ENCODE peak calls at places on chromosomes 4 and X, in four cellular contexts. H is GM12878, A is HepG2, Q is H1. C is an unnamed sample. For H3K36me3, the result is how much of the 10 kb centered on the place peaks cover.

GRCh38 chr4:77358315-77358928 is 201.4 kb downstream of the CCNG2 start:
- DNase-seq in H (no peak), A (peak), Q (no peak), C (no peak)

GRCh38 chr4:11297201-11297600 is 131.5 kb downstream of the HS3ST1 start:
- DNase-seq in H (no peak), A (no peak), Q (no peak), C (no peak)

GRCh38 chr4:181870326-181870725 is 372.9 kb upstream of the TENM3 start:
- DNase-seq in H (no peak), A (no peak), Q (no peak), C (no peak)

GRCh38 chrX:118226060-118226428 is 109.4 kb upstream of the KLHL13 start:
- DNase-seq in H (peak), A (peak), Q (no peak), C (no peak)

GRCh38 chr4:75992462-75992861 is 1.7 kb upstream of the SDAD1 start:
- DNase-seq in H (no peak), A (no peak), Q (no peak), C (no peak)

GRCh38 chrX:74526786-74527185 is 87.6 kb downstream of the RLIM start:
- DNase-seq in H (no peak), A (no peak), Q (no peak), C (no peak)

GRCh38 chr4:52657630-52658501 is 1.2 kb downstream of the USP46 start:
- DNase-seq in H (no peak), A (no peak), Q (peak), C (no peak)

GRCh38 chr4:170089743-170090666 is at the start of gene AADAT:
- DNase-seq in H (no peak), A (peak), Q (peak), C (no peak)

GRCh38 chr4:103129174-103129573 is 29.5 kb upstream of the BDH2 start:
- DNase-seq in H (no peak), A (no peak), Q (no peak), C (no peak)

GRCh38 chr4:9762823-9763475 is 18.5 kb upstream of the DRD5 start:
- DNase-seq in H (peak), A (peak), Q (peak), C (peak)

GRCh38 chr4:76950846-76951321 is 1.3 kb downstream of the SEPTIN11 start:
- DNase-seq in H (no peak), A (no peak), Q (no peak), C (no peak)

GRCh38 chr4:24781999-24782745 is 13.2 kb upstream of the SOD3 start:
- DNase-seq in H (no peak), A (no peak), Q (no peak), C (no peak)

GRCh38 chrX:112654871-112655270 is 24.9 kb downstream of the LHFPL1 start:
- DNase-seq in H (no peak), A (no peak), Q (no peak), C (no peak)

GRCh38 chr4:21467551-21467950 is 481.0 kb downstream of the KCNIP4 start:
- DNase-seq in H (no peak), A (no peak), Q (no peak), C (no peak)

GRCh38 chr4:147049940-147050852 is 104.5 kb upstream of the TTC29 start:
- DNase-seq in H (no peak), A (no peak), Q (no peak), C (no peak)

GRCh38 chrX:106748377-106748776 is 21.9 kb downstream of the RNF128 start:
- DNase-seq in H (no peak), A (no peak), Q (no peak), C (no peak)

GRCh38 chr4:101885574-101885973 is 95.0 kb downstream of the BANK1 start:
- DNase-seq in H (no peak), A (peak), Q (no peak), C (no peak)

GRCh38 chr4:77052352-77052751 is 23.4 kb downstream of the CCNI start:
- DNase-seq in H (no peak), A (peak), Q (no peak), C (no peak)

GRCh38 chrX:119880552-119881437 is 9.2 kb downstream of the NDUFA1 start:
- DNase-seq in H (peak), A (peak), Q (no peak), C (no peak)

GRCh38 chrX:98412058-98412457 is 1528.3 kb downstream of the RPA4 start:
- DNase-seq in H (no peak), A (no peak), Q (no peak), C (no peak)

GRCh38 chr4:137674066-137674465 is 141.8 kb upstream of the PCDH18 start:
- DNase-seq in H (no peak), A (no peak), Q (no peak), C (no peak)

GRCh38 chrX:134684956-134685355 is 26.7 kb upstream of the PLAC1 start:
- DNase-seq in H (no peak), A (no peak), Q (no peak), C (no peak)

GRCh38 chr4:169226565-169226964 is 44.2 kb downstream of the SH3RF1 start:
- DNase-seq in H (no peak), A (no peak), Q (no peak), C (no peak)

GRCh38 chr4:46124773-46125172 is 919 bp upstream of the GABRG1 start:
- DNase-seq in H (no peak), A (no peak), Q (no peak), C (no peak)

GRCh38 chr4:124060261-124060918 is 652.1 kb downstream of the ANKRD50 start:
- DNase-seq in H (peak), A (no peak), Q (no peak), C (no peak)

GRCh38 chrX:133151320-133151719 is 54.4 kb upstream of the USP26 start:
- DNase-seq in H (no peak), A (peak), Q (no peak), C (no peak)

GRCh38 chrX:30935985-30936384 is 46.9 kb upstream of the TAB3 start:
- DNase-seq in H (no peak), A (peak), Q (no peak), C (no peak)

GRCh38 chrX:12372111-12372510 is 233.8 kb downstream of the FRMPD4 start:
- DNase-seq in H (no peak), A (no peak), Q (peak), C (no peak)

GRCh38 chrX:78064152-78064551 is 39.9 kb upstream of the PGK1 start:
- DNase-seq in H (no peak), A (no peak), Q (no peak), C (no peak)

GRCh38 chrX:124033821-124034220 is 72.3 kb downstream of the STAG2 start:
- DNase-seq in H (no peak), A (no peak), Q (no peak), C (no peak)

GRCh38 chrX:18098704-18099103 is 122.0 kb downstream of the BEND2 start:
- DNase-seq in H (no peak), A (no peak), Q (no peak), C (no peak)

GRCh38 chr4:52299120-52299519 is 248.0 kb downstream of the SPATA18 start:
- DNase-seq in H (no peak), A (no peak), Q (no peak), C (no peak)

GRCh38 chrX:131617182-131617581 is 73.3 kb downstream of the OR13H1 start:
- DNase-seq in H (no peak), A (no peak), Q (no peak), C (no peak)

GRCh38 chr4:5238106-5238505 is 186.8 kb downstream of the STK32B start:
- DNase-seq in H (no peak), A (no peak), Q (no peak), C (no peak)

GRCh38 chr4:184489771-184490170 is 15.4 kb upstream of the IRF2 start:
- DNase-seq in H (no peak), A (no peak), Q (no peak), C (no peak)

GRCh38 chr4:7725951-7726350 is 213.7 kb downstream of the AFAP1 start:
- DNase-seq in H (no peak), A (no peak), Q (no peak), C (no peak)

GRCh38 chrX:140764401-140764919 is 54.9 kb downstream of the LINC00632 start:
- DNase-seq in H (no peak), A (no peak), Q (peak), C (no peak)

GRCh38 chr4:40228497-40229365 is 31.9 kb downstream of the RHOH start:
- DNase-seq in H (peak), A (no peak), Q (no peak), C (no peak)

GRCh38 chr4:133149364-133149695 is 236 bp downstream of the PCDH10 start:
- DNase-seq in H (no peak), A (no peak), Q (no peak), C (no peak)

GRCh38 chr4:133148690-133149363 is at the start of gene PCDH10:
- DNase-seq in H (no peak), A (peak), Q (peak), C (no peak)

GRCh38 chr4:133151301-133151680 is 2.2 kb downstream of the PCDH10 start:
- DNase-seq in H (no peak), A (no peak), Q (no peak), C (no peak)

GRCh38 chr4:133150643-133151300 is 1.7 kb downstream of the PCDH10 start:
- DNase-seq in H (no peak), A (no peak), Q (no peak), C (no peak)

DNA sequence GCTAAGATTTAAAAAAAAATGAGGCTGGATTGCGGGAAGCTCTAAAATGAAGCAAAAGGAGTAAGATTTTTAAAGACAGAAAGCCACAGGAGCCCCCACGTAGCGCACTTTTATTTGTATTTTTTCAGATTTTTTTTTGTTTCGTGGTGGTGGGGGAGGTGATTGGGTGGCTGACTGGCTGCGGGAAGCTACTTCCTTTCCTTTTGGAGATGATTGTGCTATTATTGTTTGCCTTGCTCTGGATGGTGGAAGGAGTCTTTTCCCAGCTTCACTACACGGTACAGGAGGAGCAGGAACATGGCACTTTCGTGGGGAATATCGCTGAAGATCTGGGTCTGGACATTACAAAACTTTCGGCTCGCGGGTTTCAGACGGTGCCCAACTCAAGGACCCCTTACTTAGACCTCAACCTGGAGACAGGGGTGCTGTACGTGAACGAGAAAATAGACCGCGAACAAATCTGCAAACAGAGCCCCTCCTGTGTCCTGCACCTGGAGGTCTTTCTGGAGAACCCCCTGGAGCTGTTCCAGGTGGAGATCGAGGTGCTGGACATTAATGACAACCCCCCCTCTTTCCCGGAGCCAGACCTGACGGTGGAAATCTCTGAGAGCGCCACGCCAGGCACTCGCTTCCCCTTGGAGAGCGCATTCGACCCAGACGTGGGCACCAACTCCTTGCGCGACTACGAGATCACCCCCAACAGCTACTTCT is 993 bp downstream of the PCDH10 start:
- DNase-seq in H (no peak), A (no peak), Q (no peak), C (no peak)
- H3K9ac ChIP-seq in H (no peak), A (no peak), Q (no peak), C (no peak)

DNA sequence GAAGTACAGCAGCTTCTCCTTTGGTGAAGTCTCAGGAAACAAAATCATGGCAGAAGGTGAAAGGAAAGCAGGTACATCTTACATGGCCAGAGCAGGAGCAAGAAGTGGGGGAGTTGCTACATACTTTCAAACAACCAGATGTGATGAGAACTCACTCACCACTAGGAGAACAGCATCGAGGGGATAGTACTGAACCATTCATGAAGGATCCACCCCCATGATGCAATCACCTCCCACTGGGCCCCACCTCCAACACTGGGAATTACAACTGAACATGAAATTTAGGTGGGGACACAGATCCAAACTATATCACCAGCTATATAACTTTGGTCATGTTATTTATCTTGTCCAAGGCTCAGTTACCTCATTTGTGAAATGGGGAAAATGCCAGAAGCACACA is 159.4 kb downstream of the OPHN1 start:
- DNase-seq in H (no peak), A (no peak), Q (no peak), C (no peak)
- TF ChIP-seq SUZ12 in H (no peak), A (no peak), Q (no peak), C (no peak)

GRCh38 chrX:9710332-9710731 is 55.3 kb downstream of the GPR143 start:
- DNase-seq in H (no peak), A (no peak), Q (no peak), C (no peak)
- H3K36me3 ChIP-seq in H (under half), A (under half), Q (under half), C (half or more)

GRCh38 chr4:38759077-38759789 is 23.6 kb downstream of the TLR10 start:
- DNase-seq in H (peak), A (peak), Q (peak), C (no peak)
- H3K9ac ChIP-seq in H (no peak), A (no peak), Q (no peak), C (no peak)

GRCh38 chr4:153333874-153334273 is 10.6 kb upstream of the MND1 start:
- DNase-seq in H (no peak), A (no peak), Q (no peak), C (no peak)
- TF ChIP-seq SUZ12 in H (no peak), A (no peak), Q (no peak), C (no peak)

DNA sequence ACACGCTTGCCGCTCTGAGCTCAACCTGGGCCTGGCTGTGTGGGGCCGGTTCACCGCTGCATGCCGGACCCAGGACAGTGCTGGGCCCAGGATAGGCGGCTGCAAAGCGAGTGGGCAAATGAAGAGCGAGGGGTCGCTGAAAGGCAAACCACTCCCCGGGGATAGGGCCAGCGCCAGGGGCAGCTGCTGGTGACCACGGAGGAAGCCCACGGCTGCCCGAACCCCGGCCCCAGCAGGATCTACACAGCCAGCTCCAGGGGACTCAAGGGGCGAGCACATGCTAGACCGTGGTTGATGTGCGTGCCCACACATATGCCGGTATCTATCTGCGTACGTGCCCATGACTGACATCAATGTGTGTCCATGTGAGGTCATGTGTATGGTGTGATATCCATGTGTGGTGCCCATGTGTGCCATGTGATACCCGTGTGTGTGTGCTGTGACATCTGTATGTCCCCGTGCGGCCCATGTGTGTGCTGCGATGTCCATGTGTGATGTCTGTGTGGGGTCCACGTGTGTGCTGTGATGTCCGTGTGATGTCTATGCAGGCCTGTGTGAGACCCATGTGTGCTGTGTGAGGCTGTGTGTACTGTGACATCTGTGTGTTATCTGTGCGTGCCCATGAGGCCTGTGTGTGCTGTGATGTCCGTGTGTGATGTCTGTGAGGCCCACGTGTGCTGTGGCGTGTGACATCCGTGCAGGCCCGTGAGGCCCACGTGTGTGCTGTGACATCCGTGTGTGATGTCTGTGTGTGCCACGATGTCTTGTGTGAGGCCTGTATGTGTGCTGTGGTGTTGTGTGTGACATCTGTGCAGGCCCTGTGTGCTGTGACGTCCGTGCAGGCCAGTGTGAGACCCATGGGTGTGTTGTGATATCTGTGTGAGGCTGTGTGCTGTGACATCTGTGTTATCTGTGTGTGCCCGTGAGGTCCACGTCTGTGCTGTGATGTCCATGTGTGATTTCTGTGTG is 24.8 kb downstream of the CTBP1 start:
- DNase-seq in H (no peak), A (no peak), Q (no peak), C (no peak)
- H3K36me3 ChIP-seq in H (under half), A (under half), Q (under half), C (half or more)

GRCh38 chrX:37686348-37686736 is 751 bp downstream of the XK start:
- DNase-seq in H (no peak), A (no peak), Q (no peak), C (no peak)

GRCh38 chrX:37684918-37685317 is 673 bp upstream of the XK start:
- DNase-seq in H (no peak), A (no peak), Q (no peak), C (peak)

GRCh38 chrX:37685452-37686347 is at the start of gene XK:
- DNase-seq in H (no peak), A (no peak), Q (peak), C (peak)

GRCh38 chrX:37684426-37684825 is 1.2 kb upstream of the XK start:
- DNase-seq in H (no peak), A (no peak), Q (no peak), C (no peak)

GRCh38 chrX:37686979-37687378 is 1.4 kb downstream of the XK start:
- DNase-seq in H (no peak), A (no peak), Q (no peak), C (no peak)
- H3K9ac ChIP-seq in H (no peak), A (no peak), Q (no peak), C (no peak)

GRCh38 chrX:1387141-1387776 is 4.7 kb downstream of the SLC25A6 start:
- DNase-seq in H (no peak), A (no peak), Q (no peak), C (no peak)
- TF ChIP-seq SUZ12 in H (no peak), A (no peak), Q (no peak), C (no peak)

GRCh38 chr4:28146191-28146590 is 1285.5 kb downstream of the STIM2 start:
- DNase-seq in H (no peak), A (no peak), Q (no peak), C (no peak)
- H3K36me3 ChIP-seq in H (under half), A (under half), Q (under half), C (under half)

GRCh38 chr4:48798117-48798516 is 18.0 kb upstream of the FRYL start:
- DNase-seq in H (no peak), A (no peak), Q (no peak), C (no peak)
- H3K9ac ChIP-seq in H (no peak), A (no peak), Q (no peak), C (no peak)

C was measured in NT2/D1.